ENCODE peak calls at places on chromosome 14, in five cellular contexts. One of them, this sample, is unnamed.

GRCh38 chr14:54058501-54058900 is 101.9 kb upstream of the BMP4 start:
- DNase-seq in HepG2: no peak
- DNase-seq in K562: no peak
- DNase-seq in endothelial cell of umbilical vein: no peak
- DNase-seq in A549: no peak
- DNase-seq in this sample: no peak

GRCh38 chr14:54329082-54329695 is 67.6 kb upstream of the CDKN3 start:
- DNase-seq in A549: peak
- DNase-seq in K562: peak
- DNase-seq in HepG2: peak
- DNase-seq in endothelial cell of umbilical vein: peak
- DNase-seq in this sample: peak

GRCh38 chr14:101217972-101218371 is 314.4 kb upstream of the RTL1 start:
- DNase-seq in endothelial cell of umbilical vein: no peak
- DNase-seq in HepG2: no peak
- DNase-seq in K562: no peak
- DNase-seq in A549: no peak
- DNase-seq in this sample: no peak

GRCh38 chr14:32703246-32703645 is 235.4 kb upstream of the NPAS3 start:
- DNase-seq in endothelial cell of umbilical vein: peak
- DNase-seq in K562: no peak
- DNase-seq in A549: no peak
- DNase-seq in HepG2: no peak
- DNase-seq in this sample: no peak

GRCh38 chr14:94390372-94391086 is 2.1 kb upstream of the SERPINA1 start:
- DNase-seq in A549: no peak
- DNase-seq in K562: no peak
- DNase-seq in endothelial cell of umbilical vein: no peak
- DNase-seq in HepG2: no peak
- DNase-seq in this sample: peak

GRCh38 chr14:21308132-21308478 is 28.2 kb downstream of the RPGRIP1 start:
- DNase-seq in A549: no peak
- DNase-seq in HepG2: peak
- DNase-seq in endothelial cell of umbilical vein: no peak
- DNase-seq in K562: peak
- DNase-seq in this sample: no peak

GRCh38 chr14:24381363-24382102 is 13.5 kb downstream of the NFATC4 start:
- DNase-seq in A549: no peak
- DNase-seq in K562: no peak
- DNase-seq in endothelial cell of umbilical vein: no peak
- DNase-seq in HepG2: no peak
- DNase-seq in this sample: no peak

GRCh38 chr14:81710232-81710845 is 176.7 kb upstream of the SEL1L start:
- DNase-seq in A549: peak
- DNase-seq in endothelial cell of umbilical vein: no peak
- DNase-seq in HepG2: peak
- DNase-seq in K562: no peak
- DNase-seq in this sample: peak

GRCh38 chr14:25033358-25033757 is 16.6 kb downstream of the STXBP6 start:
- DNase-seq in A549: no peak
- DNase-seq in HepG2: no peak
- DNase-seq in endothelial cell of umbilical vein: no peak
- DNase-seq in K562: no peak
- DNase-seq in this sample: no peak

GRCh38 chr14:54642950-54643695 is 76.2 kb downstream of the SAMD4A start:
- DNase-seq in K562: no peak
- DNase-seq in A549: no peak
- DNase-seq in endothelial cell of umbilical vein: no peak
- DNase-seq in HepG2: peak
- DNase-seq in this sample: peak

GRCh38 chr14:105214324-105214915 is 33.3 kb upstream of the NUDT14 start:
- DNase-seq in A549: no peak
- DNase-seq in K562: no peak
- DNase-seq in endothelial cell of umbilical vein: no peak
- DNase-seq in HepG2: no peak
- DNase-seq in this sample: no peak

GRCh38 chr14:37263656-37264236 is 66.0 kb downstream of the MIPOL1 start:
- DNase-seq in HepG2: no peak
- DNase-seq in A549: no peak
- DNase-seq in K562: no peak
- DNase-seq in endothelial cell of umbilical vein: no peak
- DNase-seq in this sample: no peak

GRCh38 chr14:50928002-50928635 is 16.2 kb downstream of the PYGL start:
- DNase-seq in K562: no peak
- DNase-seq in A549: no peak
- DNase-seq in endothelial cell of umbilical vein: no peak
- DNase-seq in HepG2: no peak
- DNase-seq in this sample: peak

GRCh38 chr14:32594766-32595165 is 265.7 kb downstream of the AKAP6 start:
- DNase-seq in HepG2: no peak
- DNase-seq in K562: no peak
- DNase-seq in A549: no peak
- DNase-seq in endothelial cell of umbilical vein: no peak
- DNase-seq in this sample: no peak

GRCh38 chr14:67674139-67674479 is 323 bp downstream of the VTI1B start:
- DNase-seq in A549: peak
- DNase-seq in endothelial cell of umbilical vein: peak
- DNase-seq in K562: peak
- DNase-seq in HepG2: peak
- DNase-seq in this sample: peak

GRCh38 chr14:36271939-36272907 is 48.2 kb downstream of the MBIP start:
- DNase-seq in K562: no peak
- DNase-seq in endothelial cell of umbilical vein: peak
- DNase-seq in A549: no peak
- DNase-seq in HepG2: no peak
- DNase-seq in this sample: no peak

GRCh38 chr14:60197629-60198318 is 32.6 kb upstream of the DHRS7 start:
- DNase-seq in endothelial cell of umbilical vein: no peak
- DNase-seq in A549: no peak
- DNase-seq in K562: no peak
- DNase-seq in HepG2: no peak
- DNase-seq in this sample: peak

GRCh38 chr14:100392266-100392850 is 69.2 kb downstream of the SLC25A47 start:
- DNase-seq in A549: no peak
- DNase-seq in K562: no peak
- DNase-seq in HepG2: no peak
- DNase-seq in endothelial cell of umbilical vein: no peak
- DNase-seq in this sample: peak

GRCh38 chr14:44897844-44898151 is 63.9 kb downstream of the KLHL28 start:
- DNase-seq in HepG2: no peak
- DNase-seq in A549: no peak
- DNase-seq in K562: no peak
- DNase-seq in endothelial cell of umbilical vein: peak
- DNase-seq in this sample: no peak

GRCh38 chr14:51394391-51394790 is 154.3 kb downstream of the TMX1 start:
- DNase-seq in K562: no peak
- DNase-seq in endothelial cell of umbilical vein: peak
- DNase-seq in HepG2: no peak
- DNase-seq in A549: no peak
- DNase-seq in this sample: no peak

GRCh38 chr14:28264306-28264705 is 502.3 kb upstream of the FOXG1 start:
- DNase-seq in endothelial cell of umbilical vein: no peak
- DNase-seq in A549: no peak
- DNase-seq in K562: no peak
- DNase-seq in HepG2: no peak
- DNase-seq in this sample: no peak

DNA sequence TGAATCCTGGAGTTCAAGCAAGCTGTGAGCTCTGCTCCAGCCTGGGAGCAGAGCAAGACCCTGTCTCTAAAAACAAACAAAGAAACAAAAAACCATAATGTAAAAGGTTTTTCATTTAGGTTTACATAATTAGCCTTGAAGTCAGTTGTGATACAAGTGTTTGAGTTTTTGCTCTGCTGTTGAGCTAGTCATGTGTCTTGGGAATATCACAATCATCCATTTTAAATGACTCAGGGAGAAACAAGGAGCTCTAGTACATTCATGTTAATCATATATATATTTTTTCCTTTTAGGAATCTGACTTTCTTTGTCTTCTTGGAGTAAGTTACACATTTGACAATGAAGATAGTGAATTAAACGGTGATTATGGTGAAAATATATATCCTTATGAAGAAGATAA is 12.9 kb downstream of the MIA2 start:
- DNase-seq in endothelial cell of umbilical vein: no peak
- DNase-seq in A549: no peak
- DNase-seq in K562: no peak
- DNase-seq in HepG2: no peak
- DNase-seq in this sample: no peak
- H3K4me3 ChIP-seq in endothelial cell of umbilical vein: no peak
- H3K4me3 ChIP-seq in A549: no peak
- H3K4me3 ChIP-seq in K562: no peak
- H3K4me3 ChIP-seq in HepG2: no peak
- H3K4me3 ChIP-seq in this sample: no peak

GRCh38 chr14:77603654-77604270 is 12.7 kb downstream of the SPTLC2 start:
- DNase-seq in HepG2: peak
- DNase-seq in endothelial cell of umbilical vein: peak
- DNase-seq in K562: peak
- DNase-seq in A549: peak
- DNase-seq in this sample: no peak

GRCh38 chr14:77599894-77600293 is 16.5 kb downstream of the SPTLC2 start:
- DNase-seq in HepG2: no peak
- DNase-seq in K562: no peak
- DNase-seq in endothelial cell of umbilical vein: no peak
- DNase-seq in A549: no peak
- DNase-seq in this sample: no peak

GRCh38 chr14:77603031-77603430 is 13.4 kb downstream of the SPTLC2 start:
- DNase-seq in endothelial cell of umbilical vein: peak
- DNase-seq in K562: no peak
- DNase-seq in HepG2: no peak
- DNase-seq in A549: no peak
- DNase-seq in this sample: no peak

GRCh38 chr14:77605392-77605978 is 11.0 kb downstream of the SPTLC2 start:
- DNase-seq in HepG2: no peak
- DNase-seq in K562: no peak
- DNase-seq in A549: no peak
- DNase-seq in endothelial cell of umbilical vein: no peak
- DNase-seq in this sample: no peak

DNA sequence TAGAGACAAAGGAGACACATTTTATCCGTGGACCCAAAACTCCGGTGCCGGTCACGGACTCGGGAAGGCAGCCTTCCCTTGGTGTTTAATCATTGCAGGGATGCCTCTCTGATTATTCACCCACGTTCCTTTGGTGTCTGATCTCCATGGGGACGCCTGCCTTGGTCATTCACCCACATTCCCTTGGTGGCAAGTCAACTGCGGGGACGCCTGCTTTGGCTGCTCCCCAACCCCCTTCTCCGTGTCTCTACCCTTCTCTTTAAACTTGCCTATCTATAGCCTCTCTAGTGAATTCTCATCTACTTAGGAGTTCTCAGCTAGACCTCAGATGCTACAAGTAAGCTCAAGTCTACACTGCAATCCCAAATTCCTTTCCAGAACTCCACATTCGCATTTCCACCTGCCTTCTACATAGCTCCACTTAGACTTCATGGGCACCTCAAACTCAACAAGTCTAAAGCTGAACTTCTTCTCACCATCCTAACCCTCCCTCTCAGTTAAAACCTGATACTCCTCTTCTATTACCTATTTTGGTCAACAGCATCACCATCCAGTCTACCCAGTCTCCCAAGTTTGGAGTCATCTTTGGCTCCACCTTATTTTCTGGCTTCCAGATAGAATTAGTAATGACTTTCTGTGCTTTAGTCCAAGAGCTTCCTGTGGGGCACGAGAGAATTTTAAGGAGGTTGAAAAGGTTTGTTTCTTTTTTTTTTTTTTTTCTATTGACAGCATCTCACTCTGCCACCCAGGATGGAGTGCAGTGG is 14.4 kb downstream of the SPTLC2 start:
- DNase-seq in HepG2: no peak
- DNase-seq in K562: no peak
- DNase-seq in endothelial cell of umbilical vein: no peak
- DNase-seq in A549: no peak
- DNase-seq in this sample: no peak
- TF ChIP-seq MYC in HepG2: no peak
- TF ChIP-seq MYC in K562: no peak
- TF ChIP-seq MYC in endothelial cell of umbilical vein: no peak
- TF ChIP-seq MYC in A549: no peak
- TF ChIP-seq MYC in this sample: no peak

GRCh38 chr14:102882233-102882906 is 40.1 kb upstream of the AMN start:
- DNase-seq in K562: no peak
- DNase-seq in HepG2: no peak
- DNase-seq in endothelial cell of umbilical vein: no peak
- DNase-seq in A549: no peak
- DNase-seq in this sample: no peak
- TF ChIP-seq POLR2A in K562: no peak
- TF ChIP-seq POLR2A in HepG2: no peak
- TF ChIP-seq POLR2A in endothelial cell of umbilical vein: no peak
- TF ChIP-seq POLR2A in A549: no peak
- TF ChIP-seq POLR2A in this sample: no peak

GRCh38 chr14:85534435-85534834 is 4.5 kb downstream of the FLRT2 start:
- DNase-seq in K562: no peak
- DNase-seq in A549: no peak
- DNase-seq in endothelial cell of umbilical vein: peak
- DNase-seq in HepG2: no peak
- DNase-seq in this sample: no peak

GRCh38 chr14:85531594-85532391 is 1.8 kb downstream of the FLRT2 start:
- DNase-seq in HepG2: no peak
- DNase-seq in A549: peak
- DNase-seq in endothelial cell of umbilical vein: peak
- DNase-seq in K562: no peak
- DNase-seq in this sample: no peak

GRCh38 chr14:85532570-85532969 is 2.6 kb downstream of the FLRT2 start:
- DNase-seq in K562: no peak
- DNase-seq in A549: no peak
- DNase-seq in endothelial cell of umbilical vein: no peak
- DNase-seq in HepG2: no peak
- DNase-seq in this sample: no peak

GRCh38 chr14:85533821-85534271 is 3.9 kb downstream of the FLRT2 start:
- DNase-seq in HepG2: no peak
- DNase-seq in K562: no peak
- DNase-seq in endothelial cell of umbilical vein: peak
- DNase-seq in A549: peak
- DNase-seq in this sample: no peak

GRCh38 chr14:85532981-85533820 is 3.3 kb downstream of the FLRT2 start:
- DNase-seq in HepG2: no peak
- DNase-seq in endothelial cell of umbilical vein: peak
- DNase-seq in A549: peak
- DNase-seq in K562: no peak
- DNase-seq in this sample: no peak
- H3K4me3 ChIP-seq in HepG2: peak
- H3K4me3 ChIP-seq in endothelial cell of umbilical vein: peak
- H3K4me3 ChIP-seq in A549: peak
- H3K4me3 ChIP-seq in K562: no peak
- H3K4me3 ChIP-seq in this sample: no peak

GRCh38 chr14:98890556-98891340 is 381.2 kb downstream of the BCL11B start:
- DNase-seq in A549: no peak
- DNase-seq in K562: no peak
- DNase-seq in HepG2: no peak
- DNase-seq in endothelial cell of umbilical vein: no peak
- DNase-seq in this sample: no peak
- TF ChIP-seq MYC in A549: no peak
- TF ChIP-seq MYC in K562: no peak
- TF ChIP-seq MYC in HepG2: no peak
- TF ChIP-seq MYC in endothelial cell of umbilical vein: no peak
- TF ChIP-seq MYC in this sample: no peak